ENCODE peak calls at places on chromosome 21, in four cellular contexts. One of them, this sample, is unnamed.

GRCh38 chr21:39120876-39121599 is 62.2 kb downstream of the PSMG1 start:
- DNase-seq in right lobe of liver: no peak
- DNase-seq in neuronal stem cell: no peak
- DNase-seq in ovary: no peak
- DNase-seq in this sample: no peak

GRCh38 chr21:40404319-40404906 is 442.5 kb downstream of the DSCAM start:
- DNase-seq in right lobe of liver: no peak
- DNase-seq in neuronal stem cell: no peak
- DNase-seq in ovary: no peak
- DNase-seq in this sample: no peak

GRCh38 chr21:37849703-37850102 is 66.6 kb downstream of the KCNJ6 start:
- DNase-seq in right lobe of liver: no peak
- DNase-seq in neuronal stem cell: no peak
- DNase-seq in ovary: no peak
- DNase-seq in this sample: no peak

GRCh38 chr21:23016617-23017016 is 2018.4 kb downstream of the NCAM2 start:
- DNase-seq in right lobe of liver: no peak
- DNase-seq in neuronal stem cell: no peak
- DNase-seq in ovary: no peak
- DNase-seq in this sample: no peak

GRCh38 chr21:39556176-39556575 is 56.6 kb upstream of the B3GALT5 start:
- DNase-seq in right lobe of liver: no peak
- DNase-seq in neuronal stem cell: peak; percentile 56
- DNase-seq in ovary: no peak
- DNase-seq in this sample: no peak

GRCh38 chr21:35179990-35180557 is 131.0 kb upstream of the RUNX1 start:
- DNase-seq in right lobe of liver: no peak
- DNase-seq in neuronal stem cell: no peak
- DNase-seq in ovary: no peak
- DNase-seq in this sample: no peak

GRCh38 chr21:35204850-35205564 is 155.9 kb upstream of the RUNX1 start:
- DNase-seq in right lobe of liver: peak; percentile 62
- DNase-seq in neuronal stem cell: no peak
- DNase-seq in ovary: peak; percentile 90
- DNase-seq in this sample: no peak

GRCh38 chr21:36021251-36021837 is 39.0 kb downstream of the SETD4 start:
- DNase-seq in right lobe of liver: no peak
- DNase-seq in neuronal stem cell: no peak
- DNase-seq in ovary: no peak
- DNase-seq in this sample: no peak

GRCh38 chr21:32257952-32258785 is 20.7 kb downstream of the MIS18A start:
- DNase-seq in right lobe of liver: peak; percentile 53
- DNase-seq in neuronal stem cell: peak; percentile 70
- DNase-seq in ovary: peak; percentile 73
- DNase-seq in this sample: peak; percentile 54

GRCh38 chr21:15015622-15016471 is 49.0 kb downstream of the NRIP1 start:
- DNase-seq in right lobe of liver: no peak
- DNase-seq in neuronal stem cell: no peak
- DNase-seq in ovary: no peak
- DNase-seq in this sample: no peak

GRCh38 chr21:35198004-35198403 is 148.9 kb upstream of the RUNX1 start:
- DNase-seq in right lobe of liver: no peak
- DNase-seq in neuronal stem cell: no peak
- DNase-seq in ovary: no peak
- DNase-seq in this sample: no peak

GRCh38 chr21:34707876-34708325 is 39.1 kb downstream of the CLIC6 start:
- DNase-seq in right lobe of liver: no peak
- DNase-seq in neuronal stem cell: no peak
- DNase-seq in ovary: no peak
- DNase-seq in this sample: no peak

GRCh38 chr21:46425061-46425460 is 33.6 kb upstream of the DIP2A start:
- DNase-seq in right lobe of liver: no peak
- DNase-seq in neuronal stem cell: no peak
- DNase-seq in ovary: no peak
- DNase-seq in this sample: no peak
- H3K4me3 ChIP-seq in right lobe of liver: no peak overlapping the region
- H3K4me3 ChIP-seq in neuronal stem cell: no peak overlapping the region
- H3K4me3 ChIP-seq in ovary: no peak overlapping the region
- H3K4me3 ChIP-seq in this sample: no peak overlapping the region

GRCh38 chr21:44376606-44377005 is 23.2 kb downstream of the TRPM2 start:
- DNase-seq in right lobe of liver: no peak
- DNase-seq in neuronal stem cell: no peak
- DNase-seq in ovary: no peak
- DNase-seq in this sample: no peak

GRCh38 chr21:44379991-44380865 is 26.8 kb downstream of the TRPM2 start:
- DNase-seq in right lobe of liver: no peak
- DNase-seq in neuronal stem cell: no peak
- DNase-seq in ovary: no peak
- DNase-seq in this sample: no peak

GRCh38 chr21:44378646-44379581 is 25.5 kb downstream of the TRPM2 start:
- DNase-seq in right lobe of liver: no peak
- DNase-seq in neuronal stem cell: no peak
- DNase-seq in ovary: no peak
- DNase-seq in this sample: no peak

GRCh38 chr21:44377201-44377921 is 23.9 kb downstream of the TRPM2 start:
- DNase-seq in right lobe of liver: no peak
- DNase-seq in neuronal stem cell: no peak
- DNase-seq in ovary: no peak
- DNase-seq in this sample: no peak

GRCh38 chr21:44377922-44378645 is 24.7 kb downstream of the TRPM2 start:
- DNase-seq in right lobe of liver: no peak
- DNase-seq in neuronal stem cell: no peak
- DNase-seq in ovary: no peak
- DNase-seq in this sample: no peak
- H3K27ac ChIP-seq in right lobe of liver: no peak overlapping the region
- H3K27ac ChIP-seq in neuronal stem cell: no peak overlapping the region
- H3K27ac ChIP-seq in ovary: no peak overlapping the region
- H3K27ac ChIP-seq in this sample: no peak overlapping the region

DNA sequence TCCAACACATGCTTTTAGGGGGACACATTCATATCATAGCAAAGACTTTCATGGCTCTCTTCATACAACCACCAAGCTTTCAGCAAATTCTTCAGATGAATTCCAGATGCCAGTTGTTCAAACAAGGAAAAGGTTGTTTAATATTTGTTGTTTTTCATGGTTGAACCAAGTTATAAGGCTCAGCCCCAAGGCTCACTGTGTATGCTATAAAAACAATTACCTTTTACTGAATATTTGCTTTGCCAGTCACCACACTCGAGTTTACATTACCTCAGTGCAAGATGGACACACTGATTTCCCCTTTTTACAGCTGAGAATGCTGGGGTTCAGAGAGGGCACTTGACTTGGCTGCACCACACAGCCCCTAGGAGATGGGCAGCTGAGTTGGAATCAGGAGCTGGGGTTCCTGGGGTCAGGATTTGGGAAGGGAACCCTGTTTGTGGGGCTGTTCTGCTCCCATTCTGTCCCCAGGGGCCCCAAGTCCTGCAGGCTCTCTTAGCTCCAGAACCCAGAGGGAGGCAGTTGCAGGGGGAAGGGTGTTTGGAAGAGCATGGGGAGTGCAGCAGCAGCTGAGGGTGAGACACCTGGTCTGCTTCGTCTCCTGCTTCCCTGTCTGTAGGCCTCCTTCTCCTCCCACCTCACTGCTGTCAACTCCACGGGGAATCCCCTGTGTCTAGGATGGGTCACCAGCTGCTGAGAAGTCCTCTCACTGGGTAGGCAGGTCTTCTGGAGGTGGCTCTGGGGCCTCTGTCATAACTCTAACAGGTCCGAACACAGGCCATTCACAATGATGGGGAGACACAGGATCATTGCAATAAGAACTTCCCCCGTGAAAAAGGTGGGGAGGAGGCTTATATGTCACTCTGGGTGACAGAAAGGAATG is 12.8 kb upstream of the TMPRSS2 start:
- DNase-seq in right lobe of liver: no peak
- DNase-seq in neuronal stem cell: no peak
- DNase-seq in ovary: no peak
- DNase-seq in this sample: no peak
- H3K4me3 ChIP-seq in right lobe of liver: no peak overlapping the region
- H3K4me3 ChIP-seq in neuronal stem cell: no peak overlapping the region
- H3K4me3 ChIP-seq in ovary: no peak overlapping the region
- H3K4me3 ChIP-seq in this sample: no peak overlapping the region

DNA sequence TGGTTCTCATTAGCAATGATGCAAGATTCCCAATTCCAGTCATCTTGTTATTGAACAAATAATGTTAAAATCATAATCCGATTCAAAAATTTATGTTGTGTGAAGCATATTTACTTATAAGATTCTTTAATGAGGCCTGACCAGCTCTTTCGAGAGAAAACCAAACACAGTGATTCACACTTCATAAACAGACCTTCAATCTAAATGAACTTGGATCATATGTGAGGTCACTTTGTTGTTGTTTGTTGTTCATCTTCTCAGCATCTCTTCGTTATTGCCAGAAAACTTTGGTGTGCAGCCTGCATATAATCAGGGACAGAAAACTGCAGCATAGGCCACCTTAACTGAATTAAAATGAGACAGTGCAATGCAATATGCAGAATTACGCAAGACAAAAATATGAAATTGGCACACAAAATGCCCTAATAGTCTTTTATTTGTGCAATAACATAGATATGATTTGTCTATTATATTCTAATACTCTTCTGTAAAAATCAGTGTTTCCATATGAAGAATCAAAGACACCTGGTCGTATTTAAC is 30.1 kb downstream of the NCAM2 start:
- DNase-seq in right lobe of liver: no peak
- DNase-seq in neuronal stem cell: no peak
- DNase-seq in ovary: no peak
- DNase-seq in this sample: no peak
- H3K27ac ChIP-seq in right lobe of liver: no peak overlapping the region
- H3K27ac ChIP-seq in neuronal stem cell: no peak overlapping the region
- H3K27ac ChIP-seq in ovary: no peak overlapping the region
- H3K27ac ChIP-seq in this sample: no peak overlapping the region

DNA sequence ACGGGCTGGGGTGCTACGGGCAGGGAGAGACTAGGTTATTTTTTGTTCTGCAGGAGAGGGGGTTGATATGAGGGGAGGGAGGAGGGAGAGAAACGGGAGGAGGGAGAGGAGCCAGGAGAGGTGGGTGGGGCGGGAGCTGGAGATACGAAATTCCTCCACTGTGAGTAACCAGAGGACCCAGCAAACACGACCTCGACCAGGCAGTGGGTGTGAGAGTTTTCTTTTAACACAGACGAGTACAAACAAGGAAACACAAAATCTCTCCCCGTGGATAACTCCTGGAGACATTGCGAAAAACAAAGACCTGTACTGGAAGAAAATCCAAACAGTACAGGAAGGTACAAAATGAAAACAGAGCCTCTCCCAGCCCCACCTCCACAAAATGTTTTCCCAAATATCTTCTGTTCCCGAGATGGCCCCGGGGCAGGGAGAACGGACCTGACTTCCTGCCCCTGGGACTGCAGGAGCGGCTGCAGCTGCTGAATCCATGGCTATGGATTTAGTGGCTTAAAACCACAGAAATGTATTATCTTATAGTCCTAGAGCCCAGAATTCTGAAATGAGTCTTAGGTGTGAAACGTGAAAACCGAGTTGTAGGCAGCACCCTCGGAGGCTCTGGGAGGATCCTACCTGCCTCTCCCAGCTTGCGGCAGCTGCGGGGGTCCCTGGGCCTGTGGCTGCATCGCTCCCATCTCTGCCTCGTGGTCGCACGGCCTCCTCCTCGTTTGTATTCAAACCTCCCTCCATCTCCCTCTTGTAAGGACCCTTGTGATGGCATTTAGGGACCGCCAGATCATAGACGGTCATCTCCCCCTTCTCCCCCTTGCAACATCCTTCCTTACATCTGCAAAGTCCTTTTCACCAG is 82.2 kb downstream of the RIPK4 start:
- DNase-seq in right lobe of liver: no peak
- DNase-seq in neuronal stem cell: no peak
- DNase-seq in ovary: peak; percentile 59
- DNase-seq in this sample: no peak
- H3K4me3 ChIP-seq in right lobe of liver: no peak overlapping the region
- H3K4me3 ChIP-seq in neuronal stem cell: no peak overlapping the region
- H3K4me3 ChIP-seq in ovary: no peak overlapping the region
- H3K4me3 ChIP-seq in this sample: no peak overlapping the region

This sample was measured in iPS DF 6.9.